ENCODE peak calls at places on chromosome 1, in four cellular contexts. T is HepG2, M is K562, Q is GM12878. A is an unnamed sample.

GRCh38 chr1:179283992-179284391 is 9.6 kb upstream of the SOAT1 start:
- DNase-seq in T (no peak), M (no peak), Q (no peak), A (no peak)

GRCh38 chr1:224490540-224491537 is 56.2 kb upstream of the WDR26 start:
- DNase-seq in T (no peak), M (no peak), Q (no peak), A (no peak)

GRCh38 chr1:58695206-58695605 is 4.7 kb downstream of the MYSM1 start:
- DNase-seq in T (no peak), M (no peak), Q (no peak), A (no peak)

GRCh38 chr1:58857673-58858343 is 74.0 kb upstream of the JUN start:
- DNase-seq in T (no peak), M (no peak), Q (peak), A (no peak)

GRCh38 chr1:78855258-78855657 is 151.3 kb downstream of the ADGRL4 start:
- DNase-seq in T (no peak), M (no peak), Q (peak), A (no peak)

GRCh38 chr1:88016947-88017346 is 667.1 kb upstream of the PKN2 start:
- DNase-seq in T (no peak), M (no peak), Q (no peak), A (no peak)

GRCh38 chr1:227947678-227948492 is at the start of gene WNT9A:
- DNase-seq in T (no peak), M (peak), Q (no peak), A (peak)

GRCh38 chr1:54399765-54400164 is 6.4 kb downstream of the SSBP3 start:
- DNase-seq in T (no peak), M (no peak), Q (no peak), A (no peak)

GRCh38 chr1:71593523-71593922 is 512.7 kb upstream of the ZRANB2 start:
- DNase-seq in T (no peak), M (no peak), Q (no peak), A (no peak)

GRCh38 chr1:203173566-203173965 is 2.1 kb downstream of the MYBPH start:
- DNase-seq in T (no peak), M (no peak), Q (peak), A (no peak)

GRCh38 chr1:2301607-2302291 is 73.6 kb downstream of the SKI start:
- DNase-seq in T (no peak), M (no peak), Q (no peak), A (no peak)
- TF ChIP-seq TCF7 in T (no peak), M (no peak), Q (no peak), A (no peak)

GRCh38 chr1:59917026-59917784 is 9.4 kb downstream of the CYP2J2 start:
- DNase-seq in T (no peak), M (no peak), Q (no peak), A (no peak)
- TF ChIP-seq ESRRA in T (no peak), M (no peak), Q (no peak), A (no peak)

GRCh38 chr1:164723296-164723731 is 164.3 kb downstream of the PBX1 start:
- DNase-seq in T (no peak), M (no peak), Q (no peak), A (no peak)
- TF ChIP-seq TCF7 in T (no peak), M (no peak), Q (no peak), A (no peak)

GRCh38 chr1:171901245-171901644 is 59.9 kb downstream of the DNM3 start:
- DNase-seq in T (no peak), M (no peak), Q (no peak), A (no peak)
- TF ChIP-seq ESRRA in T (no peak), M (no peak), Q (no peak), A (no peak)

GRCh38 chr1:230495021-230495550 is 69.0 kb upstream of the PGBD5 start:
- DNase-seq in T (no peak), M (no peak), Q (no peak), A (no peak)
- TF ChIP-seq TCF7 in T (no peak), M (no peak), Q (no peak), A (no peak)

DNA sequence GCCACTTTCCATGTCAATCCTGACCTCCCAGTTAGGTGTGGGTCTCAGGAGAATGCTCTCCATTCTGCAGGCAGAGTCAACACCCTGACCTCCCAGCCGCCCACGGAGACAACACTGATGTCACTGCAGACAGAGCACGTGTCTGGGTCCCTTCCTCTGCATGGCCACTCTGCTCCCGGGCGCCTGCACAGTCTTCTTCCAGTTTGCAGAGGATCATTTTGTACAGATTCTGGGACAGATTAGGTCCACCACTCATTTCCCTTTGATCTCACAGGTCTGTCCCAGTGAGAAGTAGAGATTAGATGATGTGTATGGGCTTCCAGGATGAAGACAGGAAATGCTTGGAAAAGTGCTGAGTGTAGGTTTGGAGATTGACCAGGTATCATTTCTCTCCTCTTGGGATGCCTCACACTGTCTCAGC is 8.1 kb downstream of the MYBPHL start:
- DNase-seq in T (peak), M (peak), Q (no peak), A (no peak)
- TF ChIP-seq ESRRA in T (peak), M (no peak), Q (no peak), A (no peak)

GRCh38 chr1:61910035-61910434 is 167.8 kb downstream of the PATJ start:
- DNase-seq in T (no peak), M (no peak), Q (no peak), A (no peak)

DNA sequence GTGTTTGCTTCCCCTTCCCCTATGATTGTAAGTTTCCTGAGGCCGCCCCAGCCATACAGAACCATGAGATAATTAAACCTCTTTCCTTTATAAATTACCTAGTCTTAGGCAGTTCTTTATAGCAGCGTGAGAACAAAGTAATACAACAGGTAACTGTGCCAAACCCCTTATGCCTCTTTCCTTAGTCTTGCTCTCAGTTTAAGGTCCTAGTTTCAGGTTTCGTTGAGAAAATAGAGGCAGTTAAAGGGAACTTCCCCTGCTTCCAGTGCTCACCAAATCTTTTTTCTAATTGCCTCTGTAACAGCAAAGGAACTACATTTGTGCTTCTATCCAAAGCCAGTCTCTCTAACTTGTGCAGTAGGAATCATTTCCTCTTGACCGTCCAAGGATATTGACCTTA is 164.8 kb downstream of the PATJ start:
- DNase-seq in T (no peak), M (no peak), Q (no peak), A (no peak)
- TF ChIP-seq TCF7 in T (no peak), M (no peak), Q (no peak), A (no peak)

DNA sequence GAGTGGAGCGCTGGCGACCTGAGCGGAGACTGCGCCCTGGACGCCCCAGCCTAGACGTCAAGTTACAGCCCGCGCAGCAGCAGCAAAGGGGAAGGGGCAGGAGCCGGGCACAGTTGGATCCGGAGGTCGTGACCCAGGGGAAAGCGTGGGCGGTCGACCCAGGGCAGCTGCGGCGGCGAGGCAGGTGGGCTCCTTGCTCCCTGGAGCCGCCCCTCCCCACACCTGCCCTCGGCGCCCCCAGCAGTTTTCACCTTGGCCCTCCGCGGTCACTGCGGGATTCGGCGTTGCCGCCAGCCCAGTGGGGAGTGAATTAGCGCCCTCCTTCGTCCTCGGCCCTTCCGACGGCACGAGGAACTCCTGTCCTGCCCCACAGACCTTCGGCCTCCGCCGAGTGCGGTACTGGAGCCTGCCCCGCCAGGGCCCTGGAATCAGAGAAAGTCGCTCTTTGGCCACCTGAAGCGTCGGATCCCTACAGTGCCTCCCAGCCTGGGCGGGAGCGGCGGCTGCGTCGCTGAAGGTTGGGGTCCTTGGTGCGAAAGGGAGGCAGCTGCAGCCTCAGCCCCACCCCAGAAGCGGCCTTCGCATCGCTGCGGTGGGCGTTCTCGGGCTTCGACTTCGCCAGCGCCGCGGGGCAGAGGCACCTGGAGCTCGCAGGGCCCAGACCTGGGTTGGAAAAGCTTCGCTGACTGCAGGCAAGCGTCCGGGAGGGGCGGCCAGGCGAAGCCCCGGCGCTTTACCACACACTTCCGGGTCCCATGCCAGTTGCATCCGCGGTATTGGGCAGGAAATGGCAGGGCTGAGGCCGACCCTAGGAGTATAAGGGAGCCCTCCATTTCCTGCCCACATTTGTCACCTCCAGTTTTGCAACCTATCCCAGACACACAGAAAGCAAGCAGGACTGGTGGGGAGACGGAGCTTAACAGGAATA is 4.2 kb downstream of the TFAP2E start:
- DNase-seq in T (no peak), M (no peak), Q (peak), A (peak)
- TF ChIP-seq ESRRA in T (no peak), M (no peak), Q (no peak), A (peak)

GRCh38 chr1:17122449-17123194 is 3.4 kb upstream of the PADI2 start:
- DNase-seq in T (peak), M (no peak), Q (no peak), A (no peak)
- TF ChIP-seq TCF7 in T (no peak), M (no peak), Q (no peak), A (no peak)

GRCh38 chr1:156491151-156491949 is 9.2 kb downstream of the MEF2D start:
- DNase-seq in T (no peak), M (peak), Q (no peak), A (no peak)
- TF ChIP-seq ESRRA in T (no peak), M (no peak), Q (no peak), A (no peak)

A was measured in WTC11.